ENCODE peak calls at places on chromosomes 1 and 21, in four cellular contexts. One of them, this sample, is unnamed.
A peak's percentile ranks its signal among the peaks of the same experiment; 100 is the strongest.

GRCh38 chr1:172613294-172613693 is 45.6 kb upstream of the FASLG start:
- DNase-seq in Peyer's patch: no peak
- DNase-seq in breast epithelium: no peak
- DNase-seq in astrocyte: no peak
- DNase-seq in this sample: no peak

GRCh38 chr1:55781944-55782482 is 566.8 kb upstream of the USP24 start:
- DNase-seq in Peyer's patch: no peak
- DNase-seq in breast epithelium: peak; percentile 26
- DNase-seq in astrocyte: peak; percentile 97
- DNase-seq in this sample: no peak

GRCh38 chr1:184497962-184498723 is 111.3 kb downstream of the C1orf21 start:
- DNase-seq in Peyer's patch: no peak
- DNase-seq in breast epithelium: no peak
- DNase-seq in astrocyte: no peak
- DNase-seq in this sample: no peak

GRCh38 chr1:231866392-231867331 is 240.1 kb downstream of the DISC1 start:
- DNase-seq in Peyer's patch: peak; percentile 72
- DNase-seq in breast epithelium: no peak
- DNase-seq in astrocyte: peak; percentile 43
- DNase-seq in this sample: no peak

GRCh38 chr1:237610157-237610556 is 280.6 kb downstream of the ZP4 start:
- DNase-seq in Peyer's patch: no peak
- DNase-seq in breast epithelium: no peak
- DNase-seq in astrocyte: no peak
- DNase-seq in this sample: no peak

GRCh38 chr1:94917251-94917650 is 9.7 kb downstream of the CNN3 start:
- DNase-seq in Peyer's patch: no peak
- DNase-seq in breast epithelium: no peak
- DNase-seq in astrocyte: no peak
- DNase-seq in this sample: no peak

GRCh38 chr1:12135612-12136011 is 31.2 kb upstream of the TNFRSF1B start:
- DNase-seq in Peyer's patch: no peak
- DNase-seq in breast epithelium: no peak
- DNase-seq in astrocyte: no peak
- DNase-seq in this sample: no peak

GRCh38 chr1:27241677-27242076 is 7.2 kb downstream of the WDTC1 start:
- DNase-seq in Peyer's patch: no peak
- DNase-seq in breast epithelium: no peak
- DNase-seq in astrocyte: no peak
- DNase-seq in this sample: no peak

GRCh38 chr1:7174561-7174960 is 389.3 kb downstream of the CAMTA1 start:
- DNase-seq in Peyer's patch: no peak
- DNase-seq in breast epithelium: no peak
- DNase-seq in astrocyte: no peak
- DNase-seq in this sample: no peak

GRCh38 chr1:119815361-119815760 is 4.1 kb upstream of the REG4 start:
- DNase-seq in Peyer's patch: no peak
- DNase-seq in breast epithelium: no peak
- DNase-seq in astrocyte: peak; percentile 79
- DNase-seq in this sample: no peak

GRCh38 chr1:162988869-162989268 is 80.3 kb upstream of the RGS4 start:
- DNase-seq in Peyer's patch: no peak
- DNase-seq in breast epithelium: no peak
- DNase-seq in astrocyte: no peak
- DNase-seq in this sample: no peak

GRCh38 chr1:28123461-28123961 is 35.1 kb upstream of the EYA3 start:
- DNase-seq in Peyer's patch: no peak
- DNase-seq in breast epithelium: no peak
- DNase-seq in astrocyte: peak; percentile 92
- DNase-seq in this sample: no peak

GRCh38 chr1:54814571-54814970 is 13.4 kb upstream of the TTC22 start:
- DNase-seq in Peyer's patch: peak; percentile 30
- DNase-seq in breast epithelium: peak; percentile 10
- DNase-seq in astrocyte: no peak
- DNase-seq in this sample: no peak

GRCh38 chr1:84803604-84804003 is 89.4 kb downstream of the LPAR3 start:
- DNase-seq in Peyer's patch: no peak
- DNase-seq in breast epithelium: no peak
- DNase-seq in astrocyte: no peak
- DNase-seq in this sample: no peak

GRCh38 chr21:25838809-25839208 is 104.0 kb downstream of the GABPA start:
- DNase-seq in Peyer's patch: no peak
- DNase-seq in breast epithelium: no peak
- DNase-seq in astrocyte: peak; percentile 60
- DNase-seq in this sample: no peak

GRCh38 chr21:29430030-29430429 is 131.3 kb downstream of the BACH1 start:
- DNase-seq in Peyer's patch: no peak
- DNase-seq in breast epithelium: no peak
- DNase-seq in astrocyte: no peak
- DNase-seq in this sample: no peak

GRCh38 chr1:226875641-226876295 is 5.4 kb downstream of the PSEN2 start:
- DNase-seq in Peyer's patch: peak; percentile 88
- DNase-seq in breast epithelium: no peak
- DNase-seq in astrocyte: peak; percentile 47
- DNase-seq in this sample: no peak

GRCh38 chr1:206122686-206123085 is 5.5 kb upstream of the AVPR1B start:
- DNase-seq in Peyer's patch: no peak
- DNase-seq in breast epithelium: no peak
- DNase-seq in astrocyte: no peak
- DNase-seq in this sample: no peak

GRCh38 chr21:26079376-26079775 is 91.2 kb downstream of the APP start:
- DNase-seq in Peyer's patch: no peak
- DNase-seq in breast epithelium: no peak
- DNase-seq in astrocyte: peak; percentile 33
- DNase-seq in this sample: no peak

GRCh38 chr1:109959974-109960744 is 24.4 kb upstream of the AHCYL1 start:
- DNase-seq in Peyer's patch: no peak
- DNase-seq in breast epithelium: no peak
- DNase-seq in astrocyte: peak; percentile 66
- DNase-seq in this sample: no peak

GRCh38 chr1:21329209-21329844 is 39.1 kb upstream of the ECE1 start:
- DNase-seq in Peyer's patch: peak; percentile 86
- DNase-seq in breast epithelium: no peak
- DNase-seq in astrocyte: no peak
- DNase-seq in this sample: no peak

GRCh38 chr1:41454406-41454805 is 30.1 kb downstream of the EDN2 start:
- DNase-seq in Peyer's patch: peak; percentile 73
- DNase-seq in breast epithelium: peak; percentile 92
- DNase-seq in astrocyte: peak; percentile 52
- DNase-seq in this sample: no peak

GRCh38 chr1:157437301-157437700 is 115.0 kb downstream of the FCRL5 start:
- DNase-seq in Peyer's patch: no peak
- DNase-seq in breast epithelium: no peak
- DNase-seq in astrocyte: no peak
- DNase-seq in this sample: no peak

GRCh38 chr1:229410692-229411433 is 23.0 kb downstream of the ACTA1 start:
- DNase-seq in Peyer's patch: no peak
- DNase-seq in breast epithelium: no peak
- DNase-seq in astrocyte: peak; percentile 36
- DNase-seq in this sample: no peak

GRCh38 chr1:5408401-5408800 is 583.8 kb downstream of the NPHP4 start:
- DNase-seq in Peyer's patch: no peak
- DNase-seq in breast epithelium: no peak
- DNase-seq in astrocyte: no peak
- DNase-seq in this sample: no peak

GRCh38 chr1:103025858-103026409 is 82.4 kb downstream of the COL11A1 start:
- DNase-seq in Peyer's patch: no peak
- DNase-seq in breast epithelium: no peak
- DNase-seq in astrocyte: no peak
- DNase-seq in this sample: no peak

GRCh38 chr1:209158851-209159250 is 424.7 kb upstream of the CAMK1G start:
- DNase-seq in Peyer's patch: no peak
- DNase-seq in breast epithelium: no peak
- DNase-seq in astrocyte: no peak
- DNase-seq in this sample: no peak

GRCh38 chr1:26126321-26127084 is 14.9 kb downstream of the PDIK1L start:
- DNase-seq in Peyer's patch: peak; percentile 74
- DNase-seq in breast epithelium: peak; percentile 48
- DNase-seq in astrocyte: peak; percentile 60
- DNase-seq in this sample: no peak

GRCh38 chr1:100622037-100622436 is 84.1 kb downstream of the GPR88 start:
- DNase-seq in Peyer's patch: no peak
- DNase-seq in breast epithelium: no peak
- DNase-seq in astrocyte: peak; percentile 98
- DNase-seq in this sample: no peak

GRCh38 chr1:181485276-181486097 is 2.2 kb downstream of the CACNA1E start:
- DNase-seq in Peyer's patch: no peak
- DNase-seq in breast epithelium: no peak
- DNase-seq in astrocyte: no peak
- DNase-seq in this sample: no peak

GRCh38 chr1:234322979-234323378 is 50.3 kb upstream of the COA6 start:
- DNase-seq in Peyer's patch: peak; percentile 67
- DNase-seq in breast epithelium: no peak
- DNase-seq in astrocyte: no peak
- DNase-seq in this sample: no peak

GRCh38 chr1:230986976-230987375 is 8.1 kb downstream of the ARV1 start:
- DNase-seq in Peyer's patch: peak; percentile 58
- DNase-seq in breast epithelium: no peak
- DNase-seq in astrocyte: peak; percentile 73
- DNase-seq in this sample: no peak

GRCh38 chr1:38026592-38027200 is 14.2 kb downstream of the UTP11 start:
- DNase-seq in Peyer's patch: no peak
- DNase-seq in breast epithelium: peak; percentile 65
- DNase-seq in astrocyte: peak; percentile 37
- DNase-seq in this sample: no peak

GRCh38 chr1:33007190-33008050 is 29.3 kb downstream of the AK2 start:
- DNase-seq in Peyer's patch: peak; percentile 71
- DNase-seq in breast epithelium: no peak
- DNase-seq in astrocyte: peak; percentile 87
- DNase-seq in this sample: no peak

GRCh38 chr1:45730075-45730779 is 20.2 kb downstream of the IPP start:
- DNase-seq in Peyer's patch: no peak
- DNase-seq in breast epithelium: no peak
- DNase-seq in astrocyte: no peak
- DNase-seq in this sample: no peak

GRCh38 chr1:155184835-155185782 is 11.5 kb downstream of the TRIM46 start:
- DNase-seq in Peyer's patch: peak; percentile 77
- DNase-seq in breast epithelium: peak; percentile 62
- DNase-seq in astrocyte: no peak
- DNase-seq in this sample: no peak

GRCh38 chr1:200279810-200280411 is 129.9 kb downstream of the ZNF281 start:
- DNase-seq in Peyer's patch: peak; percentile 80
- DNase-seq in breast epithelium: no peak
- DNase-seq in astrocyte: peak; percentile 25
- DNase-seq in this sample: no peak

GRCh38 chr1:181541458-181541857 is 58.1 kb downstream of the CACNA1E start:
- DNase-seq in Peyer's patch: no peak
- DNase-seq in breast epithelium: no peak
- DNase-seq in astrocyte: no peak
- DNase-seq in this sample: no peak

GRCh38 chr1:41629571-41629970 is 145.1 kb upstream of the EDN2 start:
- DNase-seq in Peyer's patch: no peak
- DNase-seq in breast epithelium: no peak
- DNase-seq in astrocyte: peak; percentile 99
- DNase-seq in this sample: no peak

GRCh38 chr1:109609881-109610280 is 9.5 kb downstream of the GNAT2 start:
- DNase-seq in Peyer's patch: no peak
- DNase-seq in breast epithelium: no peak
- DNase-seq in astrocyte: peak; percentile 45
- DNase-seq in this sample: no peak

GRCh38 chr1:9597361-9598315 is 8.9 kb downstream of the TMEM201 start:
- DNase-seq in Peyer's patch: no peak
- DNase-seq in breast epithelium: no peak
- DNase-seq in astrocyte: no peak
- DNase-seq in this sample: no peak
- H3K36me3 ChIP-seq in Peyer's patch: peaks cover 44% of the 10 kb centered on the region
- H3K36me3 ChIP-seq in breast epithelium: no peaks in the 10 kb centered on the region
- H3K36me3 ChIP-seq in astrocyte: no peaks in the 10 kb centered on the region
- H3K36me3 ChIP-seq in this sample: peaks cover 16% of the 10 kb centered on the region

GRCh38 chr1:13585996-13586395 is 2.4 kb downstream of the PDPN start:
- DNase-seq in Peyer's patch: no peak
- DNase-seq in breast epithelium: no peak
- DNase-seq in astrocyte: peak; percentile 38
- DNase-seq in this sample: no peak
- H3K27ac ChIP-seq in Peyer's patch: no peak overlapping the region
- H3K27ac ChIP-seq in breast epithelium: peak overlapping the region; percentile 97
- H3K27ac ChIP-seq in astrocyte: peak overlapping the region; percentile 21
- H3K27ac ChIP-seq in this sample: peak overlapping the region; percentile 89

GRCh38 chr21:36052860-36053766 is 7.2 kb downstream of the SETD4 start:
- DNase-seq in Peyer's patch: no peak
- DNase-seq in breast epithelium: no peak
- DNase-seq in astrocyte: no peak
- DNase-seq in this sample: no peak
- H3K36me3 ChIP-seq in Peyer's patch: peaks cover 87% of the 10 kb centered on the region
- H3K36me3 ChIP-seq in breast epithelium: no peaks in the 10 kb centered on the region
- H3K36me3 ChIP-seq in astrocyte: peaks cover 48% of the 10 kb centered on the region
- H3K36me3 ChIP-seq in this sample: peaks cover 30% of the 10 kb centered on the region

GRCh38 chr1:186143521-186143920 is 231.5 kb downstream of the TPR start:
- DNase-seq in Peyer's patch: no peak
- DNase-seq in breast epithelium: no peak
- DNase-seq in astrocyte: peak; percentile 59
- DNase-seq in this sample: no peak

GRCh38 chr1:186144505-186144904 is 230.5 kb downstream of the TPR start:
- DNase-seq in Peyer's patch: no peak
- DNase-seq in breast epithelium: no peak
- DNase-seq in astrocyte: no peak
- DNase-seq in this sample: no peak

GRCh38 chr1:186142159-186142558 is 232.9 kb downstream of the TPR start:
- DNase-seq in Peyer's patch: no peak
- DNase-seq in breast epithelium: no peak
- DNase-seq in astrocyte: no peak
- DNase-seq in this sample: no peak

GRCh38 chr1:186142916-186143315 is 232.1 kb downstream of the TPR start:
- DNase-seq in Peyer's patch: no peak
- DNase-seq in breast epithelium: no peak
- DNase-seq in astrocyte: peak; percentile 56
- DNase-seq in this sample: no peak

GRCh38 chr1:186146971-186147370 is 228.1 kb downstream of the TPR start:
- DNase-seq in Peyer's patch: no peak
- DNase-seq in breast epithelium: no peak
- DNase-seq in astrocyte: no peak
- DNase-seq in this sample: no peak
- H3K27ac ChIP-seq in Peyer's patch: no peak overlapping the region
- H3K27ac ChIP-seq in breast epithelium: no peak overlapping the region
- H3K27ac ChIP-seq in astrocyte: no peak overlapping the region
- H3K27ac ChIP-seq in this sample: no peak overlapping the region

DNA sequence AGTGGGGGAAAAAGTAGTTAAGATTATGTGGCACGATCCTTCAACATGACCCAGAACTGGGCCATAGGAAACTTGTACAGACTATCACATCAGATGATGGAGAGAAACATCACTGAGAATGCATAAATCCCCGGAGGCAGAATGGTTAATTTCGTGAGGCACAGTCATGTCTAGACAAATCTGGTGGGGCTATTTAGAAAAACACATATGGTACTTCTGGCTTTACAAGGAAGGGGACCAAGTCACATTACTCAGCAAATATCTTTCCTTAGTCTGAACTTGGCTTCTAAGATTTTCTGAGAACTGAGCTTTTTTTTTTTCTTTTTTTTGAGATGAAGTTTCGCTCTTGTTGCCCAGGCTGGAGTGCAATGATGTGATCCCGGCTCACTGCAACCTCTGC is 9.2 kb upstream of the UQCRHL start:
- DNase-seq in Peyer's patch: no peak
- DNase-seq in breast epithelium: no peak
- DNase-seq in astrocyte: no peak
- DNase-seq in this sample: no peak
- H3K36me3 ChIP-seq in Peyer's patch: no peaks in the 10 kb centered on the region
- H3K36me3 ChIP-seq in breast epithelium: no peaks in the 10 kb centered on the region
- H3K36me3 ChIP-seq in astrocyte: no peaks in the 10 kb centered on the region
- H3K36me3 ChIP-seq in this sample: no peaks in the 10 kb centered on the region

This sample was measured in esophagus squamous epithelium.